ENCODE peak calls at places on chromosomes 12 and 14, in ten cellular contexts. E, N, H, B, V, U, W, L, O and M are unnamed samples.

GRCh38 chr12:16358896-16359295 is 11.5 kb downstream of the MGST1 start:
- DNase-seq in E (no peak), N (no peak), B (no peak), H (no peak), O (no peak), L (no peak), W (no peak), U (no peak), V (no peak), M (no peak)

GRCh38 chr12:68855771-68856170 is 47.8 kb downstream of the MDM2 start:
- DNase-seq in H (no peak), L (no peak), W (no peak), V (no peak), E (no peak), B (no peak), N (no peak), U (no peak), O (no peak), M (no peak)

GRCh38 chr14:73368621-73369020 is 89.7 kb downstream of the NUMB start:
- DNase-seq in N (no peak), W (no peak), O (no peak), E (no peak), B (no peak), V (no peak), L (no peak), H (no peak), U (no peak), M (no peak)

GRCh38 chr12:109760930-109761630 is 47.5 kb downstream of the FAM222A start:
- DNase-seq in W (no peak), V (peak; percentile 11), H (no peak), E (no peak), O (peak; percentile 20), L (peak; percentile 26), N (no peak), B (no peak), U (no peak), M (no peak)

GRCh38 chr12:65899289-65899688 is 75.0 kb downstream of the HMGA2 start:
- DNase-seq in V (no peak), E (no peak), W (no peak), U (no peak), O (no peak), N (no peak), L (no peak), B (no peak), H (no peak), M (no peak)

GRCh38 chr12:59408431-59408830 is 187.4 kb upstream of the SLC16A7 start:
- DNase-seq in H (no peak), U (no peak), L (no peak), V (no peak), E (no peak), N (no peak), O (no peak), W (no peak), B (no peak), M (no peak)

GRCh38 chr12:24718641-24719040 is 230.3 kb downstream of the BCAT1 start:
- DNase-seq in E (no peak), O (no peak), B (no peak), L (no peak), H (no peak), V (no peak), W (no peak), U (no peak), N (no peak), M (no peak)

GRCh38 chr12:109767991-109768900 is 54.6 kb downstream of the FAM222A start:
- DNase-seq in L (peak; percentile 32), U (no peak), E (no peak), H (no peak), V (no peak), B (no peak), N (no peak), O (no peak), W (no peak), M (no peak)

DNA sequence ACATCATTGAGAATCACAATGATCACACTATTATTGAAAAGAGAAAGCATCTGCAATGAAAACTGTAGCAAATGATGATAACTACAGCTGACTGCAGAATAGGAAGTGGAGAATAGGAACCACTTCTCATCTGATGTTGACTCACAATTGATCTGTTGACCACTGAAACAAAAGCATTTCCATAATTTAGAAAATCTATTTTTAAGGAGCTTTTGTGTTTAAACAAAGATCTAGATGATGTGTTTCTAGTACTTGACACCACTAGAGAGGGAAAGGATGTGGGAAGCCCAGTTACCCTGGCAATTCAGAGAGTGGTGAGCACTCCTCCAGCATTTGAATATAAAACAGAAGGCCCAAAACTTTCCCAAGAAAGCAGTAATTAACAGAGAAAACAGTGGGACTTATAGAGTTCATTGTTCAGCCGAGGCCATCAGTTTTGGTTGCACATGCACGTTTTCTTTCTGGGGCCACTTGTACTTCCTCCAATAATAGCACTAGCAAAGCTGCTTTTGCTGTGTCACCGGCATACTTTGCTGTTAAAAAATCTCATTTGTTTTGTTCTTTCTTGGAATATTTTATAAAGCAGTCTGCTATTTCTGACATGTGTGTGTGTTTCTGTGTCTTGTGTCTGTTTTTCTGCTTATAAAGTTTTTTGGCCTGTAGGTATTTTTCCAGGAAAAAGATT is 76.1 kb upstream of the HECTD1 start:
- DNase-seq in W (no peak), E (no peak), O (no peak), N (no peak), V (no peak), U (peak; percentile 49), H (no peak), L (no peak), B (no peak), M (no peak)
- H3K27ac ChIP-seq in W (no peak overlapping the region), E (no peak overlapping the region), O (no peak overlapping the region), N (no peak overlapping the region), V (no peak overlapping the region), U (peak overlapping the region; percentile 65), H (no peak overlapping the region), L (peak overlapping the region; percentile 60), B (no peak overlapping the region), M (no peak overlapping the region)

GRCh38 chr12:78096909-78097597 is 266.4 kb downstream of the NAV3 start:
- DNase-seq in W (no peak), L (peak; percentile 24), V (peak; percentile 25), U (no peak), B (peak; percentile 28), H (no peak), N (no peak), E (no peak), O (no peak), M (no peak)
- H3K27ac ChIP-seq in W (no peak overlapping the region), L (no peak overlapping the region), V (no peak overlapping the region), U (no peak overlapping the region), B (peak overlapping the region; percentile 51), H (no peak overlapping the region), N (no peak overlapping the region), E (no peak overlapping the region), O (no peak overlapping the region), M (no peak overlapping the region)

GRCh38 chr12:4282103-4282891 is 8.7 kb downstream of the CCND2 start:
- DNase-seq in E (no peak), N (no peak), H (no peak), O (no peak), V (no peak), U (no peak), W (no peak), B (no peak), L (no peak), M (no peak)

GRCh38 chr12:4281173-4281654 is 7.7 kb downstream of the CCND2 start:
- DNase-seq in N (no peak), L (no peak), U (no peak), B (peak; percentile 30), E (no peak), O (no peak), V (peak; percentile 66), H (no peak), W (no peak), M (no peak)

GRCh38 chr12:4278582-4278939 is 5.0 kb downstream of the CCND2 start:
- DNase-seq in H (no peak), V (peak; percentile 73), E (no peak), L (peak; percentile 78), O (peak; percentile 78), W (no peak), B (no peak), U (peak; percentile 63), N (peak; percentile 81), M (no peak)

GRCh38 chr12:4279120-4279690 is 5.6 kb downstream of the CCND2 start:
- DNase-seq in N (no peak), E (no peak), V (no peak), L (no peak), U (no peak), H (no peak), B (no peak), O (no peak), W (no peak), M (no peak)

DNA sequence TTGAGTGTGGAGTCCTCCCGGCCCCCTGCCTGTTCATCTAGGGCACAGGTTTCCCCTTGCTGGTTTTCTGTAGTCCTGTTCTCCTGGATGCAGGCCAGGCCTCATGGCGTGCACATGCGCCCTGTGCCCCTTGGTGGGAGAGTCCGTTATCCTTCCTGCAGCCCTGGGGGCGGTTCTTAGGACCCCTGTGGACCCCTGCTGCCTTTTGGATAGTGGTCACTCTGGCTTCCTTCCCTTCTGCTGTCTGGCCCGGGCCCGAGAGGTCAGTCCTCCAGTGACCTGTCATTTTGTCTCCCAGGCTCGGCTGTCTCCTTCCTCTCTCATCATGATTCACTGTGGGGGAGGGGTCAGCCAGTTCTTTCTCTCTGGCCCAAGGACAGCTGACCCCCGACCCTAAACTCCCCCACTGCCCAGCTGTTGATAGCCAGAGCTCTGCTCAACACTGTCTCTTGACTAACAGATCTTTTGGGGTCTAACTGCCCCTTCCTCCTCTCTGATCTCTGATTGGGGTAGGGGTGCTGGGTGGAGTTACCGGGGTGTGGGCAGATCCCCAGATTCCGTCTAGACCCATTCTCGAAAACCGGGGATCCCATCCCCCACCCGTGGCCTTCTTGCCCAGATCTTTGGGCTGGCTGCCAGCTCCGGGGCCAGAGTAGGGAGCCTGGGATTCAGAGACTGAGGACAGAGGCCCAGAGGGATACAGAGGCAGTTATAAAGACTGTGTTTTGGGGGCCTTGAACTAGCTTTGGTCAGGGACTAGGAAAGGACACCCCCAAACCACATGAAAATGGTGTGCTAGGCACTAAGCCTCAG is 7.0 kb downstream of the CCND2 start:
- DNase-seq in W (no peak), N (no peak), U (no peak), O (no peak), H (no peak), V (peak; percentile 84), B (peak; percentile 55), L (no peak), E (no peak), M (no peak)
- H3K27ac ChIP-seq in W (peak overlapping the region; percentile 80), N (peak overlapping the region; percentile 97), U (no peak overlapping the region), O (no peak overlapping the region), H (no peak overlapping the region), V (peak overlapping the region; percentile 66), B (peak overlapping the region; percentile 74), L (no peak overlapping the region), E (no peak overlapping the region), M (peak overlapping the region; percentile 39)

GRCh38 chr12:5620896-5621295 is 189.0 kb downstream of the NTF3 start:
- DNase-seq in L (no peak), U (no peak), O (no peak), H (no peak), W (no peak), V (no peak), E (no peak), N (no peak), B (no peak), M (no peak)

GRCh38 chr12:5619628-5620027 is 187.7 kb downstream of the NTF3 start:
- DNase-seq in V (no peak), E (no peak), U (no peak), B (no peak), L (no peak), H (no peak), O (no peak), W (no peak), N (no peak), M (no peak)

GRCh38 chr12:5623411-5623810 is 191.5 kb downstream of the NTF3 start:
- DNase-seq in B (no peak), H (no peak), O (no peak), N (no peak), E (no peak), L (no peak), V (no peak), U (no peak), W (no peak), M (no peak)

GRCh38 chr12:5622280-5622679 is 190.4 kb downstream of the NTF3 start:
- DNase-seq in H (no peak), O (no peak), V (no peak), E (no peak), W (no peak), B (no peak), N (no peak), U (no peak), L (peak; percentile 62), M (no peak)

DNA sequence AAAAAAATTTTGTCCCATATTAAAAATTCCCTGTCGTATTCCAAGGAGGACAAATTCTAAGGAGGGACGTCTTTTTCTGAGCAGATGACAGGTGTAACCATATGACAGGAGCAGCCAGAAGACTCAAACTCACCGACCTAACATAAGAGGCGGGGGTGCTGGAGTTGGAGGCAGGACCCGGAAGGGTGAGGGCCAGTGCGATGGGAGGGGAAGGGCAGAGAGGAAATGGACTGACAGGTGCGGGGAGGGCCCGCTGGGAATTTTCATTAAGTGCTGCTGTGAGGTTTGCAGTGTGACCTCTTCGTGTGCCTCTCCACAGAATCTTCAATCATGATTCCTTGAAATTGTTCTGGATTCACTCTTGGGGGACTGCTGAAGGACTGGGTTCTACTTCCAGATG is 189.4 kb downstream of the NTF3 start:
- DNase-seq in B (no peak), L (no peak), U (no peak), H (no peak), N (no peak), O (no peak), W (no peak), E (no peak), V (no peak), M (no peak)
- H3K27ac ChIP-seq in B (no peak overlapping the region), L (no peak overlapping the region), U (no peak overlapping the region), H (no peak overlapping the region), N (no peak overlapping the region), O (no peak overlapping the region), W (no peak overlapping the region), E (no peak overlapping the region), V (no peak overlapping the region), M (no peak overlapping the region)